ENCODE peak calls at places on chromosomes 2 and 18, in six cellular contexts. D, B, L, V, F and S are unnamed samples.

GRCh38 chr2:158796606-158797005 is 1.5 kb downstream of the DAPL1 start:
- DNase-seq in D (no peak), B (no peak), L (no peak), V (no peak), F (no peak), S (no peak)

GRCh38 chr2:190980630-190981214 is 33.2 kb downstream of the STAT1 start:
- DNase-seq in D (no peak), B (no peak), L (no peak), V (no peak), F (no peak), S (no peak)

GRCh38 chr2:151027147-151027546 is 234.5 kb downstream of the RBM43 start:
- DNase-seq in D (peak), B (no peak), L (no peak), V (no peak), F (no peak), S (no peak)

GRCh38 chr2:238561230-238561629 is 134.5 kb downstream of the ASB1 start:
- DNase-seq in D (no peak), B (no peak), L (no peak), V (no peak), F (no peak), S (no peak)

GRCh38 chr2:233563663-233564430 is 2.7 kb downstream of the USP40 start:
- DNase-seq in D (no peak), B (peak), L (no peak), V (no peak), F (no peak), S (no peak)

GRCh38 chr2:215712219-215712849 is 276.5 kb upstream of the FN1 start:
- DNase-seq in D (no peak), B (no peak), L (no peak), V (no peak), F (no peak), S (no peak)

GRCh38 chr2:83162421-83162820 is 1296.7 kb downstream of the SUCLG1 start:
- DNase-seq in D (no peak), B (no peak), L (no peak), V (no peak), F (no peak), S (no peak)

GRCh38 chr2:227697013-227697412 is 20.8 kb downstream of the SLC19A3 start:
- DNase-seq in D (no peak), B (no peak), L (no peak), V (no peak), F (no peak), S (no peak)

GRCh38 chr2:189082576-189082975 is 97.0 kb downstream of the COL5A2 start:
- DNase-seq in D (no peak), B (no peak), L (no peak), V (no peak), F (no peak), S (no peak)

DNA sequence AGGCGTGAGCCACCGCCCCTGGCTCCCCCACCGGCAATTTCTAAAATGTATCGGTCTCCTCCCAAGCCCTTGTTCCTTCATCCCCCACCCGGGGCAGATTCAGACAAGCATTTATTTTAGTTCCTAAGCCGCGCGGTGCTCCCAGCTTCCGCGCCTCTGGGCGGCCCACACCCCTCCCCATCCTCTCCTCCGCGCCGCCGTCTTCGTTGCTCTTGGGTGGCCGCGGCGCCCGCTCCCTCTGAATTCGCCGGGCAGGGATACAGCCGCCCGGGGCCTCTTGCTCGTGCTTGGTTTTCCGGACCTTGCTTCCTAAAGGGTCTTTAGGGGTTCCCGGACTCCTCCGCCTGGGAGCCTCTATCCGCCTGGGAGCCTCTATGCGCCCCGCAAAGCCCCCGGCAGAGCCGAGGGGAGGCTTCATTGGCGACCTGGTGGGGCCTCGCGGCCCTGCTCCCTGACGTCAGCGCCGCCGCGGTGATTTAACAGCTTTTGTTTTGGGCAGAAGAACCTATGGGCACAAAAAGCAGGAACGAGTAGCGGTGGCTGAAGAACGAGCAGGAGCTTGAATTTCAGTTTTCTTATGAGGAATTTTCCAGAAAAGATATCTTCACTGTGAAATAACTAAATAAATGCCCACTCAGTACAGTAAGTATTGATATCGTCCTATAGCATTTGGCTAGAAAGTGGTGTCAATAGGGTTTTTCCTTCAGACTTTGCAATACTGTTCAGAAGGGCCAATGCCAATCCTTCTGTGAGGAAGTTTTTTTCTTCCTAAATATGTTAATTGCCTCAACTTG is 37.3 kb downstream of the PRKRA start:
- DNase-seq in D (peak), B (peak), L (peak), V (peak), F (peak), S (peak)
- TF ChIP-seq POLR2A in D (no peak), B (no peak), L (no peak), V (no peak), F (peak), S (peak)

DNA sequence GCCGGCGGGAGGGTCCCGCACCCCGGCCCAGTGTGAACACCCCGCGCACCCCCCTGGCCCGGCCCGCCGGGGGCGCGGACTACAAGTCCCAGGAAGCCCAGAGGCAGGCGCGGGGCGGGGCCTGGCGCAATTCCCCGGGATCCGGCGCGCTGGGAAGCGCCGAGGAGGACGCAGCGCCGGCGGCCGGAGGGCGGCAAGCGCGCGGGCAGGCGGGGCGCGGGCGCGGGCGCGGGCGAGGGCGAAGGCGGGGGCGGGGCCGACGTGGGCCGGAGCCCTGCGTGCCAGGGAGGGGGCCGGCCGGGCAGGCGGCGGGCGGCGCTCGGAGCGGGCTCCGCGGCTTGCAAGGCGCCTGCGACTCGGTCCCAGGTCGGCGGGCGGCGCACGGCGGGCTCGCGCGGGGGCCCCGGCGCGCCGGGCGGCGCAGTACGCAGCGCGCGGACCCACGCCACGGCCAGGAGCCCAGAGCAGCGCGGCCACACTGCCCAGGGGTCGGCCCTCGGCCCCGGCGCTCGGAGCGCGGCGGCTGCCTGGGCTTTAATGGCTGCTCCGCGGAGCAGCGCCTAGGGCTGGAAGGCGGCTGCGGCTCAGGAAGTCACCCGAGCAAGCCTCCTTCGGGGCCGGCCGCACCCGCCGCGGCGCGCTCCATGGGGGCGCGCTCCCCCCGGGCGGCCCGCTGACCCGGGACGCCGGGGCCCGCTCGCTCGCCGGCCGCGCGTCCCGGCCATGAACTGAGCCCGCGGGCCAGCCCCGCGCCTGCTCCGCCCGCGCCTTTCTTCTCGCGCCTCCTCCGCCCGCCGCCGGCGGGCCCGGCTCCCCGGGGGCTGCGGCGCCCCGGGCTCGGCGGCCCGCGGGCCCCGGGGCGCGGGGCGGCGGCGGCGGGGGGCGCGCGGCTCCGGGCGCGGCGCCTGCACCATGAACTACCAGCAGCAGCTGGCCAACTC is at the start of gene AGAP1:
- DNase-seq in D (peak), B (peak), L (no peak), V (peak), F (peak), S (peak)
- TF ChIP-seq POLR2A in D (no peak), B (no peak), L (no peak), V (no peak), F (no peak), S (no peak)

GRCh38 chr2:231604101-231604684 is 11.5 kb downstream of the TEX44 start:
- DNase-seq in D (peak), B (no peak), L (no peak), V (peak), F (peak), S (no peak)

GRCh38 chr2:231602874-231603467 is 10.3 kb downstream of the TEX44 start:
- DNase-seq in D (no peak), B (no peak), L (no peak), V (no peak), F (no peak), S (no peak)

GRCh38 chr2:231606941-231607340 is 14.3 kb downstream of the TEX44 start:
- DNase-seq in D (no peak), B (no peak), L (no peak), V (no peak), F (no peak), S (no peak)

GRCh38 chr2:231605607-231606091 is 13.0 kb downstream of the TEX44 start:
- DNase-seq in D (no peak), B (no peak), L (no peak), V (peak), F (peak), S (peak)

DNA sequence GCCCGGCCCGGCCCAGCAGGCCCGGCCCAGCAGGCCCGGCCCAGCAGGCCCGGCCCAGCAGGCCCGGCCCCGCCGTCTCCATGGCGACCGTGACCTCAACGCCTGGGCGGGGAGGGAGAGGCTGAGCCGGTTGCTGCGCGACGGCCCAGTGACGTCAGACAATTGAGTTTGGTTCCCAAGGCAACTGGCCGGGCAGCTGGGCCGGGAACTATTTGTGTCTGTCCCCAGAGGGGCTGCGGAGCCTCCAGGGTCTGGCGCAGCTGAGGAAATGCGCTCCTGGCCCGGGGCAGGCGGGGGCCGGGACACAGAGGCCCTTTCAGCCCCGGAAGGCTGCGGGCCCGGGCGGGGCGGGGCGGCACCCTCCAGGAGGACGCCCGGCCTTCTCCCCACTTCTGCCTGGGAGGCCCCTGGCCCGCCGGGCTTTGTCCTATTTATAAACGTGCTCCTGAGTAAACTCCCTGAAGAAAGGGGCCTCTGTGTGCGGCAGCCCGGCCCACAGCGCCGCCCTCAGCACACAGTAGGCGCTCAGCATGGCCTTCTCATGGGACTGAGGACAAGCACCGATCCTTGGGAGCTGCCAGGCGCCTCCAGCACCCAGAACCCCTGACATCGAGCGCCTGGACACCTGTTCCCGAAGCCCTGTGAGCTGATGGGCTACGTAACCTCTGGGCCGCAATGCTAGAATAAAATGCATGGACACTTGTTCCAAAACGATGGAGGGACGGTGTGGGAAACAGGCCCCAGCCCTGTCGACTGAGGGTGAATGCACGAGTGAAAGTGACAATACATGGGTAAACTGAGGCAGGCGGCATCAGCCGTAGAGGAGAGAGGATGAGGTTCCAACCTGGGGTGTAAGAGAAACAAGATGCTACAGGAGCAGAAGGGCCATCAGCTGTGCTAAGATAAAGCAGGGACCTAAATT is 12.3 kb downstream of the TEX44 start:
- DNase-seq in D (peak), B (peak), L (peak), V (peak), F (peak), S (peak)
- TF ChIP-seq POLR2A in D (no peak), B (no peak), L (no peak), V (peak), F (peak), S (peak)

DNA sequence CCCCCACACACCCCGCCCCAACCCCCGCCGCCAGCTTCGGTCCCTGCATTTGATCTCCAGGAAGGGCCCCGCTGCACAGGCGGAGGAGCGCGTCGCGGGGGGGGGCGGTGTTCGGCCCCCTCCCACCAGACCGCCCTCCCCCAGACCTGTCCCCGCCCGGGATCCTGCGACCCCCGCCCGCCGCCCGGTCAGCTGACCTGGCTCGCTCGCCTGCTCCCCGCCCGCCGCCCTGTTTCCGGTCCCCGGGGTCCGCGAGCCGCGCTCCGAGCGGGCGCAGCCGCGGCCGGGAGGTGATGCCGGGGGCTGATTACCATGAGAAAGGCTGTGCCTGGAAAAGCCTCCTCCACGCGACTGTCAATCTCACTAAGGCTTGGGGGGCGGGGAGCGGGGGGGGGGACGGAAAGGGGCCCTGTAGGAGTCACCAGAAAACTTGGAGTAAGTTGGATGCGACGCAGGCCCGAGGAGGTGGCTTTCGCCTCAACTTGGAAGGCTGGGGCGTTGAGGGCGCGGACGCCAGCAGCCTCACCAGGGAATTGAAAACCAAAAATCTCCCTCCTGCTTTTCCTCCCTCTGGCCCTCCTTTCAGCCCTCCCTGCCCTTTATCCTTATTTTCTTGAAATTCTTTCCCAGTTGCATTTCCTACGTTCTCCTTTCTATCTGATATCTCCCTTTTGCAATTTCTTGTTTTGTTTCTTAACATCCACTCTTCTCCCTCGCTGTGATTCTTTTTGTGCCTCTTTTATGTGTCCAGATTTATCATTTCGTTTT is 4.5 kb upstream of the ZEB2 start:
- DNase-seq in D (peak), B (no peak), L (no peak), V (peak), F (peak), S (peak)
- TF ChIP-seq POLR2A in D (no peak), B (no peak), L (no peak), V (no peak), F (no peak), S (no peak)

GRCh38 chr18:2903006-2903405 is 56.2 kb downstream of the EMILIN2 start:
- DNase-seq in D (peak), B (no peak), L (no peak), V (no peak), F (peak), S (peak)

GRCh38 chr18:2906522-2907458 is 60.0 kb downstream of the EMILIN2 start:
- DNase-seq in D (peak), B (no peak), L (no peak), V (peak), F (no peak), S (peak)

GRCh38 chr18:2908166-2908945 is 61.5 kb downstream of the EMILIN2 start:
- DNase-seq in D (no peak), B (no peak), L (no peak), V (no peak), F (no peak), S (no peak)

GRCh38 chr18:2907459-2908145 is 60.8 kb downstream of the EMILIN2 start:
- DNase-seq in D (peak), B (no peak), L (no peak), V (no peak), F (no peak), S (peak)

GRCh38 chr18:2905802-2906521 is 59.2 kb downstream of the EMILIN2 start:
- DNase-seq in D (peak), B (peak), L (no peak), V (peak), F (peak), S (peak)
- TF ChIP-seq POLR2A in D (no peak), B (no peak), L (no peak), V (no peak), F (no peak), S (peak)

DNA sequence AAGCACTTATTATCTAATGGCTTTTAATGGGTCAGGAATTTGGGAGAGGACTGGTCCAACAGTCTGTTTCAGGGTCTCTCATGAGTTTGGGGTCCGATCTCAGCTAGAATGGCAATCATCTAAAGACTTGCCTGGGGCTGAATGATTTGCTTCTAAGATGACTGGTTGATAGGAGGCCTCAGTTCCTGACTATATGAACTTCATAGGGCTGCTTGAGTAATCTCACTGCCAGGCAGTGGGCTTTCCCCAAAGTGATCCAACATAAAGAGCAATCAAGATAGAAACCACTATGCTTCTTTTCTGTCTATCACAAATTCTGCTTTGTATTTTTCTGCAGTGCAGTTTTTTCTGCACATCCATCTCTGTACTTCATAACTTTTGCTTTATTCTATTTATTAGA is 793.5 kb upstream of the CHAC2 start:
- DNase-seq in D (no peak), B (no peak), L (no peak), V (no peak), F (no peak), S (no peak)
- TF ChIP-seq POLR2A in D (no peak), B (no peak), L (no peak), V (no peak), F (no peak), S (no peak)